ENCODE peak calls at places on chromosomes 7 and 10, in nine cellular contexts. One of them, this sample, is unnamed.

GRCh38 chr7:28155019-28155660 is 25.5 kb downstream of the JAZF1 start:
- DNase-seq in breast epithelium: no peak
- DNase-seq in OCI-LY7: peak; percentile 84
- DNase-seq in kidney: no peak
- DNase-seq in HCT116: no peak
- DNase-seq in Peyer's patch: no peak
- DNase-seq in neuronal stem cell: no peak
- DNase-seq in esophagus squamous epithelium: no peak
- DNase-seq in ovary: no peak
- DNase-seq in this sample: no peak

GRCh38 chr10:73413108-73413527 is 740 bp downstream of the ANXA7 start:
- DNase-seq in ovary: no peak
- DNase-seq in breast epithelium: peak; percentile 57
- DNase-seq in HCT116: peak; percentile 51
- DNase-seq in OCI-LY7: peak; percentile 65
- DNase-seq in kidney: no peak
- DNase-seq in esophagus squamous epithelium: no peak
- DNase-seq in Peyer's patch: peak; percentile 70
- DNase-seq in neuronal stem cell: no peak
- DNase-seq in this sample: peak; percentile 22

GRCh38 chr7:108203433-108204002 is 73.4 kb upstream of the LAMB4 start:
- DNase-seq in HCT116: no peak
- DNase-seq in kidney: no peak
- DNase-seq in breast epithelium: no peak
- DNase-seq in ovary: no peak
- DNase-seq in neuronal stem cell: no peak
- DNase-seq in Peyer's patch: no peak
- DNase-seq in OCI-LY7: peak; percentile 76
- DNase-seq in esophagus squamous epithelium: no peak
- DNase-seq in this sample: no peak

GRCh38 chr7:42479452-42480303 is 242.7 kb upstream of the GLI3 start:
- DNase-seq in esophagus squamous epithelium: no peak
- DNase-seq in Peyer's patch: no peak
- DNase-seq in breast epithelium: no peak
- DNase-seq in kidney: no peak
- DNase-seq in neuronal stem cell: no peak
- DNase-seq in ovary: no peak
- DNase-seq in OCI-LY7: no peak
- DNase-seq in HCT116: no peak
- DNase-seq in this sample: no peak

GRCh38 chr10:28938745-28939144 is 261.4 kb downstream of the BAMBI start:
- DNase-seq in breast epithelium: no peak
- DNase-seq in HCT116: no peak
- DNase-seq in kidney: no peak
- DNase-seq in Peyer's patch: no peak
- DNase-seq in OCI-LY7: no peak
- DNase-seq in neuronal stem cell: no peak
- DNase-seq in esophagus squamous epithelium: no peak
- DNase-seq in ovary: no peak
- DNase-seq in this sample: no peak

GRCh38 chr7:87564290-87564963 is 36.3 kb downstream of the ABCB1 start:
- DNase-seq in ovary: no peak
- DNase-seq in neuronal stem cell: peak; percentile 9
- DNase-seq in HCT116: peak; percentile 38
- DNase-seq in Peyer's patch: peak; percentile 85
- DNase-seq in esophagus squamous epithelium: no peak
- DNase-seq in OCI-LY7: peak; percentile 37
- DNase-seq in kidney: no peak
- DNase-seq in breast epithelium: no peak
- DNase-seq in this sample: no peak

GRCh38 chr7:138164804-138165203 is 88.5 kb downstream of the AKR1D1 start:
- DNase-seq in breast epithelium: no peak
- DNase-seq in ovary: no peak
- DNase-seq in esophagus squamous epithelium: no peak
- DNase-seq in OCI-LY7: no peak
- DNase-seq in Peyer's patch: no peak
- DNase-seq in HCT116: no peak
- DNase-seq in kidney: no peak
- DNase-seq in neuronal stem cell: no peak
- DNase-seq in this sample: no peak

GRCh38 chr10:98383869-98384268 is 31.1 kb downstream of the PYROXD2 start:
- DNase-seq in kidney: no peak
- DNase-seq in OCI-LY7: no peak
- DNase-seq in HCT116: no peak
- DNase-seq in esophagus squamous epithelium: no peak
- DNase-seq in Peyer's patch: no peak
- DNase-seq in neuronal stem cell: no peak
- DNase-seq in ovary: no peak
- DNase-seq in breast epithelium: no peak
- DNase-seq in this sample: no peak

GRCh38 chr7:27587429-27587828 is 75.3 kb downstream of the HIBADH start:
- DNase-seq in esophagus squamous epithelium: no peak
- DNase-seq in Peyer's patch: no peak
- DNase-seq in ovary: no peak
- DNase-seq in OCI-LY7: no peak
- DNase-seq in HCT116: no peak
- DNase-seq in breast epithelium: no peak
- DNase-seq in neuronal stem cell: no peak
- DNase-seq in kidney: no peak
- DNase-seq in this sample: no peak

GRCh38 chr10:129321727-129322126 is 145.3 kb upstream of the MGMT start:
- DNase-seq in breast epithelium: no peak
- DNase-seq in kidney: no peak
- DNase-seq in ovary: no peak
- DNase-seq in Peyer's patch: no peak
- DNase-seq in esophagus squamous epithelium: no peak
- DNase-seq in neuronal stem cell: no peak
- DNase-seq in HCT116: no peak
- DNase-seq in OCI-LY7: no peak
- DNase-seq in this sample: no peak

GRCh38 chr10:3527144-3527543 is 257.9 kb downstream of the KLF6 start:
- DNase-seq in breast epithelium: no peak
- DNase-seq in ovary: no peak
- DNase-seq in OCI-LY7: no peak
- DNase-seq in esophagus squamous epithelium: no peak
- DNase-seq in neuronal stem cell: no peak
- DNase-seq in kidney: no peak
- DNase-seq in HCT116: no peak
- DNase-seq in Peyer's patch: no peak
- DNase-seq in this sample: no peak

GRCh38 chr7:130884437-130885417 is 150.7 kb upstream of the KLF14 start:
- DNase-seq in HCT116: no peak
- DNase-seq in Peyer's patch: no peak
- DNase-seq in kidney: no peak
- DNase-seq in breast epithelium: no peak
- DNase-seq in esophagus squamous epithelium: no peak
- DNase-seq in OCI-LY7: no peak
- DNase-seq in neuronal stem cell: no peak
- DNase-seq in ovary: no peak
- DNase-seq in this sample: no peak

GRCh38 chr10:119378737-119379067 is 163.8 kb downstream of the RGS10 start:
- DNase-seq in HCT116: no peak
- DNase-seq in OCI-LY7: no peak
- DNase-seq in ovary: no peak
- DNase-seq in Peyer's patch: no peak
- DNase-seq in breast epithelium: no peak
- DNase-seq in kidney: no peak
- DNase-seq in neuronal stem cell: no peak
- DNase-seq in esophagus squamous epithelium: no peak
- DNase-seq in this sample: no peak

GRCh38 chr10:110733256-110733952 is 89.3 kb downstream of the RBM20 start:
- DNase-seq in HCT116: no peak
- DNase-seq in OCI-LY7: no peak
- DNase-seq in neuronal stem cell: no peak
- DNase-seq in kidney: no peak
- DNase-seq in esophagus squamous epithelium: no peak
- DNase-seq in ovary: no peak
- DNase-seq in Peyer's patch: no peak
- DNase-seq in breast epithelium: no peak
- DNase-seq in this sample: no peak

GRCh38 chr7:96169439-96169838 is 152.5 kb downstream of the SLC25A13 start:
- DNase-seq in HCT116: no peak
- DNase-seq in Peyer's patch: no peak
- DNase-seq in breast epithelium: no peak
- DNase-seq in kidney: no peak
- DNase-seq in esophagus squamous epithelium: no peak
- DNase-seq in ovary: no peak
- DNase-seq in OCI-LY7: no peak
- DNase-seq in neuronal stem cell: no peak
- DNase-seq in this sample: no peak

GRCh38 chr7:20596653-20597052 is 18.8 kb upstream of the ABCB5 start:
- DNase-seq in esophagus squamous epithelium: no peak
- DNase-seq in kidney: no peak
- DNase-seq in Peyer's patch: no peak
- DNase-seq in ovary: no peak
- DNase-seq in neuronal stem cell: no peak
- DNase-seq in OCI-LY7: no peak
- DNase-seq in HCT116: no peak
- DNase-seq in breast epithelium: no peak
- DNase-seq in this sample: no peak

GRCh38 chr10:759898-760477 is 70.5 kb upstream of the DIP2C start:
- DNase-seq in breast epithelium: no peak
- DNase-seq in kidney: no peak
- DNase-seq in neuronal stem cell: no peak
- DNase-seq in ovary: no peak
- DNase-seq in Peyer's patch: no peak
- DNase-seq in OCI-LY7: no peak
- DNase-seq in HCT116: no peak
- DNase-seq in esophagus squamous epithelium: no peak
- DNase-seq in this sample: no peak

GRCh38 chr10:96168546-96168945 is 38.4 kb downstream of the ZNF518A start:
- DNase-seq in OCI-LY7: no peak
- DNase-seq in breast epithelium: no peak
- DNase-seq in esophagus squamous epithelium: no peak
- DNase-seq in neuronal stem cell: no peak
- DNase-seq in Peyer's patch: no peak
- DNase-seq in ovary: no peak
- DNase-seq in kidney: no peak
- DNase-seq in HCT116: no peak
- DNase-seq in this sample: no peak

GRCh38 chr10:96170212-96170611 is 40.1 kb downstream of the ZNF518A start:
- DNase-seq in Peyer's patch: no peak
- DNase-seq in esophagus squamous epithelium: no peak
- DNase-seq in HCT116: no peak
- DNase-seq in kidney: no peak
- DNase-seq in OCI-LY7: no peak
- DNase-seq in breast epithelium: no peak
- DNase-seq in neuronal stem cell: no peak
- DNase-seq in ovary: no peak
- DNase-seq in this sample: no peak

GRCh38 chr10:96165726-96166125 is 35.6 kb downstream of the ZNF518A start:
- DNase-seq in HCT116: no peak
- DNase-seq in Peyer's patch: no peak
- DNase-seq in esophagus squamous epithelium: no peak
- DNase-seq in OCI-LY7: no peak
- DNase-seq in kidney: no peak
- DNase-seq in breast epithelium: no peak
- DNase-seq in ovary: no peak
- DNase-seq in neuronal stem cell: no peak
- DNase-seq in this sample: no peak
- H3K9me3 ChIP-seq in HCT116: peaks cover 5% of the 10 kb centered on the region
- H3K9me3 ChIP-seq in Peyer's patch: peaks cover 6% of the 10 kb centered on the region
- H3K9me3 ChIP-seq in esophagus squamous epithelium: peaks cover 9% of the 10 kb centered on the region
- H3K9me3 ChIP-seq in OCI-LY7: peaks cover 16% of the 10 kb centered on the region
- H3K9me3 ChIP-seq in kidney: peaks cover 17% of the 10 kb centered on the region
- H3K9me3 ChIP-seq in breast epithelium: peaks cover 26% of the 10 kb centered on the region
- H3K9me3 ChIP-seq in ovary: no peaks in the 10 kb centered on the region
- H3K9me3 ChIP-seq in neuronal stem cell: peaks cover 9% of the 10 kb centered on the region
- H3K9me3 ChIP-seq in this sample: peaks cover 8% of the 10 kb centered on the region

GRCh38 chr7:82331234-82331633 is 112.3 kb downstream of the CACNA2D1 start:
- DNase-seq in ovary: no peak
- DNase-seq in Peyer's patch: no peak
- DNase-seq in kidney: no peak
- DNase-seq in OCI-LY7: no peak
- DNase-seq in esophagus squamous epithelium: no peak
- DNase-seq in neuronal stem cell: no peak
- DNase-seq in breast epithelium: no peak
- DNase-seq in HCT116: no peak
- DNase-seq in this sample: no peak

GRCh38 chr7:82339958-82340357 is 103.6 kb downstream of the CACNA2D1 start:
- DNase-seq in Peyer's patch: no peak
- DNase-seq in ovary: no peak
- DNase-seq in kidney: no peak
- DNase-seq in neuronal stem cell: no peak
- DNase-seq in breast epithelium: no peak
- DNase-seq in OCI-LY7: no peak
- DNase-seq in HCT116: no peak
- DNase-seq in esophagus squamous epithelium: no peak
- DNase-seq in this sample: no peak

GRCh38 chr7:82330706-82331220 is 112.8 kb downstream of the CACNA2D1 start:
- DNase-seq in neuronal stem cell: no peak
- DNase-seq in breast epithelium: no peak
- DNase-seq in Peyer's patch: no peak
- DNase-seq in esophagus squamous epithelium: no peak
- DNase-seq in ovary: no peak
- DNase-seq in HCT116: no peak
- DNase-seq in OCI-LY7: no peak
- DNase-seq in kidney: no peak
- DNase-seq in this sample: no peak

GRCh38 chr7:82335001-82335400 is 108.6 kb downstream of the CACNA2D1 start:
- DNase-seq in ovary: no peak
- DNase-seq in kidney: no peak
- DNase-seq in Peyer's patch: no peak
- DNase-seq in OCI-LY7: no peak
- DNase-seq in HCT116: no peak
- DNase-seq in neuronal stem cell: no peak
- DNase-seq in esophagus squamous epithelium: no peak
- DNase-seq in breast epithelium: no peak
- DNase-seq in this sample: no peak

GRCh38 chr7:82335927-82336326 is 107.7 kb downstream of the CACNA2D1 start:
- DNase-seq in HCT116: no peak
- DNase-seq in breast epithelium: no peak
- DNase-seq in kidney: no peak
- DNase-seq in OCI-LY7: no peak
- DNase-seq in neuronal stem cell: no peak
- DNase-seq in esophagus squamous epithelium: no peak
- DNase-seq in ovary: no peak
- DNase-seq in Peyer's patch: no peak
- DNase-seq in this sample: no peak
- H3K9me3 ChIP-seq in HCT116: no peaks in the 10 kb centered on the region
- H3K9me3 ChIP-seq in breast epithelium: no peaks in the 10 kb centered on the region
- H3K9me3 ChIP-seq in kidney: no peaks in the 10 kb centered on the region
- H3K9me3 ChIP-seq in OCI-LY7: no peaks in the 10 kb centered on the region
- H3K9me3 ChIP-seq in neuronal stem cell: no peaks in the 10 kb centered on the region
- H3K9me3 ChIP-seq in esophagus squamous epithelium: no peaks in the 10 kb centered on the region
- H3K9me3 ChIP-seq in ovary: no peaks in the 10 kb centered on the region
- H3K9me3 ChIP-seq in Peyer's patch: no peaks in the 10 kb centered on the region
- H3K9me3 ChIP-seq in this sample: no peaks in the 10 kb centered on the region

GRCh38 chr7:121960678-121961461 is 87.9 kb downstream of the PTPRZ1 start:
- DNase-seq in OCI-LY7: no peak
- DNase-seq in ovary: no peak
- DNase-seq in Peyer's patch: no peak
- DNase-seq in neuronal stem cell: no peak
- DNase-seq in kidney: no peak
- DNase-seq in breast epithelium: no peak
- DNase-seq in HCT116: peak; percentile 57
- DNase-seq in esophagus squamous epithelium: no peak
- DNase-seq in this sample: no peak
- H3K9me3 ChIP-seq in OCI-LY7: no peaks in the 10 kb centered on the region
- H3K9me3 ChIP-seq in ovary: no peaks in the 10 kb centered on the region
- H3K9me3 ChIP-seq in Peyer's patch: no peaks in the 10 kb centered on the region
- H3K9me3 ChIP-seq in neuronal stem cell: peaks cover 5% of the 10 kb centered on the region
- H3K9me3 ChIP-seq in kidney: no peaks in the 10 kb centered on the region
- H3K9me3 ChIP-seq in breast epithelium: no peaks in the 10 kb centered on the region
- H3K9me3 ChIP-seq in HCT116: no peaks in the 10 kb centered on the region
- H3K9me3 ChIP-seq in esophagus squamous epithelium: no peaks in the 10 kb centered on the region
- H3K9me3 ChIP-seq in this sample: no peaks in the 10 kb centered on the region

GRCh38 chr10:131277969-131278368 is 33.6 kb downstream of the TCERG1L start:
- DNase-seq in Peyer's patch: no peak
- DNase-seq in OCI-LY7: no peak
- DNase-seq in neuronal stem cell: no peak
- DNase-seq in kidney: no peak
- DNase-seq in esophagus squamous epithelium: no peak
- DNase-seq in HCT116: no peak
- DNase-seq in ovary: no peak
- DNase-seq in breast epithelium: no peak
- DNase-seq in this sample: no peak
- H3K9me3 ChIP-seq in Peyer's patch: no peaks in the 10 kb centered on the region
- H3K9me3 ChIP-seq in OCI-LY7: no peaks in the 10 kb centered on the region
- H3K9me3 ChIP-seq in neuronal stem cell: no peaks in the 10 kb centered on the region
- H3K9me3 ChIP-seq in kidney: no peaks in the 10 kb centered on the region
- H3K9me3 ChIP-seq in esophagus squamous epithelium: no peaks in the 10 kb centered on the region
- H3K9me3 ChIP-seq in HCT116: no peaks in the 10 kb centered on the region
- H3K9me3 ChIP-seq in ovary: no peaks in the 10 kb centered on the region
- H3K9me3 ChIP-seq in breast epithelium: no peaks in the 10 kb centered on the region
- H3K9me3 ChIP-seq in this sample: no peaks in the 10 kb centered on the region

This sample was measured in T-helper 17 cell.